ENCODE peak calls at places on chromosomes 16 and 17, in five cellular contexts. One of them, this sample, is unnamed.

GRCh38 chr17:38579934-38580333 is 25.8 kb downstream of the SRCIN1 start:
- DNase-seq in GM10248: no peak
- DNase-seq in WTC11: peak
- DNase-seq in B cell: no peak
- DNase-seq in brain microvascular endothelial cell: peak
- DNase-seq in this sample: no peak

GRCh38 chr16:4365014-4365406 is 6.6 kb upstream of the VASN start:
- DNase-seq in GM10248: peak
- DNase-seq in WTC11: no peak
- DNase-seq in B cell: peak
- DNase-seq in brain microvascular endothelial cell: no peak
- DNase-seq in this sample: no peak

GRCh38 chr17:19342611-19343255 is 19.8 kb downstream of the B9D1 start:
- DNase-seq in GM10248: no peak
- DNase-seq in WTC11: no peak
- DNase-seq in B cell: no peak
- DNase-seq in brain microvascular endothelial cell: no peak
- DNase-seq in this sample: no peak

GRCh38 chr17:17416007-17416399 is 60.8 kb upstream of the MED9 start:
- DNase-seq in GM10248: no peak
- DNase-seq in WTC11: peak
- DNase-seq in B cell: peak
- DNase-seq in brain microvascular endothelial cell: peak
- DNase-seq in this sample: peak

GRCh38 chr17:7782237-7782636 is 51.8 kb upstream of the KDM6B start:
- DNase-seq in GM10248: no peak
- DNase-seq in WTC11: no peak
- DNase-seq in B cell: no peak
- DNase-seq in brain microvascular endothelial cell: peak
- DNase-seq in this sample: no peak

GRCh38 chr17:60559995-60560859 is 34.2 kb upstream of the APPBP2 start:
- DNase-seq in GM10248: no peak
- DNase-seq in WTC11: no peak
- DNase-seq in B cell: no peak
- DNase-seq in brain microvascular endothelial cell: no peak
- DNase-seq in this sample: no peak

GRCh38 chr17:47665655-47666054 is 15.9 kb downstream of the KPNB1 start:
- DNase-seq in GM10248: no peak
- DNase-seq in WTC11: no peak
- DNase-seq in B cell: no peak
- DNase-seq in brain microvascular endothelial cell: no peak
- DNase-seq in this sample: no peak

GRCh38 chr17:82734987-82735866 is at the start of gene FN3K:
- DNase-seq in GM10248: no peak
- DNase-seq in WTC11: peak
- DNase-seq in B cell: peak
- DNase-seq in brain microvascular endothelial cell: peak
- DNase-seq in this sample: peak

GRCh38 chr17:18141210-18141803 is 32.8 kb downstream of the MYO15A start:
- DNase-seq in GM10248: peak
- DNase-seq in WTC11: no peak
- DNase-seq in B cell: peak
- DNase-seq in brain microvascular endothelial cell: peak
- DNase-seq in this sample: peak

GRCh38 chr17:66021757-66022156 is 170.2 kb downstream of the CEP112 start:
- DNase-seq in GM10248: no peak
- DNase-seq in WTC11: no peak
- DNase-seq in B cell: no peak
- DNase-seq in brain microvascular endothelial cell: no peak
- DNase-seq in this sample: no peak
- TF ChIP-seq CTCF in GM10248: no peak
- TF ChIP-seq CTCF in WTC11: peak
- TF ChIP-seq CTCF in B cell: no peak
- TF ChIP-seq CTCF in brain microvascular endothelial cell: peak
- TF ChIP-seq CTCF in this sample: no peak

DNA sequence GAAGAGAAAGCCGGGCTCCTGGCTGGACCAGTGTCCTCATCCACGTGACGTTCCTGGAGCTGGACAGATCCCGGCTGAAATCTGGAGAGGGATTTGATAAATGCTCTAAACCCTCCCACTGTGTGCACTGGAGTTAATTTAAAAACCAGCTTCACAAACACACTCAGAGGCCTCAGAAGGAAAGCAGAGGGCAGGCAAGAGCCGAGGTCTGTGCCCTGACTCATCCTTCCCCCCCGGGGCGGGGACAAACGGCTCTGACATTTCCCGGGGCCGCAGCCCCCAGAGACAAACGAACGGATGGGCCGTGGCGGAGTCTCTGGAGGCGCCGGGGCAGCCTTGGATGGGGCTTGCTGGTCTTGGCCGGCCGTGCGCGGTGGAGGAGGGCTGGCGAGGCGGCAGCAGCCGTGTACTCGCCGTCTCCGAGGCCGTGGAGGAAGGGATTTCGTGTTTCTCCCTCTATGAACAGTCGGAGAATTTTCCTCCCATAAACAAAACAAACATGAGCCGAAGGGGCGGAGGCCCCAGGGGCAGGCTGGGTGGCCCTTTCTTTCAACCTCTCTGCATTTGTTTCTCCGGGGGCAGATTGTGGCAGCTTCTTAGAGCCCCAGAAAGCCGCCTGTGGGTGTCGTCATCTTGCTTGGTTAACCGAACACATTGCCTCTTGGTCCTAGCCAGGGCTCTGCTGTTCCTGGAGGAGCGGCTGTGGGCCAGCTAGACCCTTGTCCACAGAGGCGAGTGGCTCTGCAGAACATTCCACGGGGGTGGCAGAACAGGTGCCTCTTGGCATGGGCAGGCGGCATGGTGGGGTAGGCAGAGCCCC is 94.3 kb downstream of the NTN1 start:
- DNase-seq in GM10248: no peak
- DNase-seq in WTC11: peak
- DNase-seq in B cell: no peak
- DNase-seq in brain microvascular endothelial cell: peak
- DNase-seq in this sample: peak
- TF ChIP-seq CTCF in GM10248: peak
- TF ChIP-seq CTCF in WTC11: no peak
- TF ChIP-seq CTCF in B cell: no peak
- TF ChIP-seq CTCF in brain microvascular endothelial cell: peak
- TF ChIP-seq CTCF in this sample: peak

DNA sequence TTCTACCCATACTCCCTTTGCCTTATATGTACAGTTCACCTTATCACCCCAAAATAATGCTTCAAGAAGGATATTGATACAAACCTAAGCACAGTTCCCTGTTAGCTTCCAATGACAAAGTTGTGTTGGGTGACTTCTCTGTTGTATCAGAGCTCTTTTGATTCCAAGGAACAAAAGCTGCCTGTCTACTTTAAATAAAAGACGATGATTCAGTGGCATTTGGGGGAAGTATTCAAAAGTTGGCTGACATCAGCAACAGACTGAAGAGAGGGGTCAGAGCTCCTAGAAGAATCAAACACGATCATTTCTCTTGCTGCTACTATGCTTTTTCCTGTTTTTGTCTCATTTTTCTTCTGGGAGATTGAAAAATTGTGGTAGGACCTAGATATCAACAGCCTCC is 69.4 kb upstream of the CA10 start:
- DNase-seq in GM10248: no peak
- DNase-seq in WTC11: no peak
- DNase-seq in B cell: no peak
- DNase-seq in brain microvascular endothelial cell: no peak
- DNase-seq in this sample: no peak
- TF ChIP-seq CTCF in GM10248: no peak
- TF ChIP-seq CTCF in WTC11: no peak
- TF ChIP-seq CTCF in B cell: no peak
- TF ChIP-seq CTCF in brain microvascular endothelial cell: no peak
- TF ChIP-seq CTCF in this sample: no peak

GRCh38 chr17:80652751-80653330 is 108.2 kb downstream of the RPTOR start:
- DNase-seq in GM10248: no peak
- DNase-seq in WTC11: no peak
- DNase-seq in B cell: no peak
- DNase-seq in brain microvascular endothelial cell: peak
- DNase-seq in this sample: no peak

GRCh38 chr17:80650751-80651173 is 106.1 kb downstream of the RPTOR start:
- DNase-seq in GM10248: no peak
- DNase-seq in WTC11: no peak
- DNase-seq in B cell: no peak
- DNase-seq in brain microvascular endothelial cell: peak
- DNase-seq in this sample: no peak

GRCh38 chr17:80649672-80650338 is 105.2 kb downstream of the RPTOR start:
- DNase-seq in GM10248: peak
- DNase-seq in WTC11: peak
- DNase-seq in B cell: no peak
- DNase-seq in brain microvascular endothelial cell: peak
- DNase-seq in this sample: peak

GRCh38 chr17:80649200-80649644 is 104.6 kb downstream of the RPTOR start:
- DNase-seq in GM10248: no peak
- DNase-seq in WTC11: no peak
- DNase-seq in B cell: no peak
- DNase-seq in brain microvascular endothelial cell: no peak
- DNase-seq in this sample: no peak

GRCh38 chr17:80650339-80650672 is 105.7 kb downstream of the RPTOR start:
- DNase-seq in GM10248: no peak
- DNase-seq in WTC11: no peak
- DNase-seq in B cell: no peak
- DNase-seq in brain microvascular endothelial cell: no peak
- DNase-seq in this sample: no peak
- TF ChIP-seq CTCF in GM10248: no peak
- TF ChIP-seq CTCF in WTC11: no peak
- TF ChIP-seq CTCF in B cell: no peak
- TF ChIP-seq CTCF in brain microvascular endothelial cell: no peak
- TF ChIP-seq CTCF in this sample: no peak

This sample was measured in GM13977.